ENCODE peak calls at places on chromosomes 6 and 20, in six cellular contexts. U is neuronal stem cell, I is IMR-90, A is H1, J is mesendoderm, F is mesenchymal stem cell. Y is an unnamed sample.

GRCh38 chr20:21509597-21510331 is 4.1 kb downstream of the NKX2-2 start:
- DNase-seq in U (no peak), F (peak; percentile 38), A (peak; percentile 68), J (peak; percentile 74), I (peak; percentile 25), Y (peak; percentile 41)

GRCh38 chr6:149134531-149134933 is 183.0 kb upstream of the TAB2 start:
- DNase-seq in A (no peak), I (peak; percentile 36), U (no peak), J (no peak), F (no peak), Y (no peak)

GRCh38 chr6:15405111-15405510 is 159.2 kb downstream of the JARID2 start:
- DNase-seq in I (no peak), A (no peak), F (no peak), J (no peak), U (no peak), Y (no peak)

GRCh38 chr6:27139753-27140522 is 107.6 kb upstream of the PRSS16 start:
- DNase-seq in A (peak; percentile 49), U (no peak), J (peak; percentile 78), F (peak; percentile 63), I (peak; percentile 26), Y (no peak)

GRCh38 chr6:32449088-32449736 is 9.5 kb downstream of the HLA-DRA start:
- DNase-seq in A (no peak), J (no peak), F (no peak), I (no peak), U (no peak), Y (no peak)

GRCh38 chr6:55069132-55069781 is 105.1 kb upstream of the HCRTR2 start:
- DNase-seq in J (peak; percentile 55), F (peak; percentile 64), I (peak; percentile 66), U (peak; percentile 27), A (peak; percentile 48), Y (peak; percentile 30)

GRCh38 chr20:10524643-10525042 is 89.5 kb downstream of the SLX4IP start:
- DNase-seq in U (no peak), F (no peak), J (peak; percentile 63), A (no peak), I (no peak), Y (no peak)

GRCh38 chr6:31113861-31114539 is 600 bp upstream of the PSORS1C1 start:
- DNase-seq in J (peak; percentile 77), A (no peak), F (no peak), I (peak; percentile 24), U (no peak), Y (no peak)

GRCh38 chr6:43434441-43434840 is 7.1 kb downstream of the ABCC10 start:
- DNase-seq in I (no peak), U (no peak), F (no peak), A (no peak), J (no peak), Y (no peak)

GRCh38 chr6:118894425-118895240 is 681 bp downstream of the ASF1A start:
- DNase-seq in F (peak; percentile 76), I (peak; percentile 66), A (peak; percentile 74), U (peak; percentile 51), J (peak; percentile 65), Y (peak; percentile 48)

GRCh38 chr6:36180126-36180525 is 16.4 kb upstream of the BRPF3 start:
- DNase-seq in U (no peak), J (no peak), A (no peak), I (no peak), F (no peak), Y (no peak)

GRCh38 chr20:43766395-43766794 is 39.6 kb upstream of the GTSF1L start:
- DNase-seq in I (no peak), J (no peak), U (no peak), F (no peak), A (no peak), Y (no peak)

GRCh38 chr6:123363912-123364311 is 272.8 kb downstream of the TRDN start:
- DNase-seq in I (no peak), A (no peak), F (no peak), U (no peak), J (no peak), Y (no peak)

GRCh38 chr20:45416917-45417316 is 976 bp downstream of the PIGT start:
- DNase-seq in U (no peak), F (no peak), I (no peak), J (no peak), A (no peak), Y (no peak)

GRCh38 chr20:8447262-8448120 is 315.4 kb downstream of the PLCB1 start:
- DNase-seq in I (no peak), F (no peak), U (no peak), J (no peak), A (no peak), Y (no peak)

GRCh38 chr6:35468980-35469710 is 944 bp downstream of the RPL10A start:
- DNase-seq in I (no peak), A (no peak), F (no peak), U (no peak), J (no peak), Y (no peak)

GRCh38 chr20:2042400-2042799 is 48.5 kb upstream of the PDYN start:
- DNase-seq in I (peak; percentile 40), J (no peak), U (no peak), A (no peak), F (no peak), Y (no peak)

GRCh38 chr6:170224694-170225660 is 65.9 kb downstream of the DLL1 start:
- DNase-seq in F (peak; percentile 10), A (peak; percentile 44), U (no peak), I (peak; percentile 44), J (peak; percentile 49), Y (no peak)

GRCh38 chr6:72798196-72798595 is 176.3 kb downstream of the KCNQ5 start:
- DNase-seq in U (no peak), F (peak; percentile 60), I (peak; percentile 79), A (no peak), J (no peak), Y (no peak)

GRCh38 chr20:56513096-56513806 is 11.3 kb upstream of the FAM209A start:
- DNase-seq in A (no peak), U (no peak), J (peak; percentile 74), F (no peak), I (peak; percentile 7), Y (no peak)

GRCh38 chr6:31886426-31887068 is 7.8 kb upstream of the SLC44A4 start:
- DNase-seq in I (no peak), A (no peak), J (no peak), F (no peak), U (no peak), Y (no peak)

GRCh38 chr20:38424404-38424803 is 10.7 kb downstream of the SNHG17 start:
- DNase-seq in U (no peak), F (no peak), I (no peak), J (no peak), A (no peak), Y (no peak)
- H2BK15ac ChIP-seq in U (no peak overlapping the region), F (no peak overlapping the region), I (no peak overlapping the region), J (no peak overlapping the region), A (no peak overlapping the region), Y (no peak overlapping the region)

GRCh38 chr20:32330555-32330897 is 27.6 kb upstream of the ASXL1 start:
- DNase-seq in U (no peak), A (no peak), I (no peak), J (no peak), F (no peak), Y (no peak)
- H2BK15ac ChIP-seq in U (no peak overlapping the region), A (no peak overlapping the region), I (no peak overlapping the region), J (no peak overlapping the region), F (no peak overlapping the region), Y (no peak overlapping the region)

DNA sequence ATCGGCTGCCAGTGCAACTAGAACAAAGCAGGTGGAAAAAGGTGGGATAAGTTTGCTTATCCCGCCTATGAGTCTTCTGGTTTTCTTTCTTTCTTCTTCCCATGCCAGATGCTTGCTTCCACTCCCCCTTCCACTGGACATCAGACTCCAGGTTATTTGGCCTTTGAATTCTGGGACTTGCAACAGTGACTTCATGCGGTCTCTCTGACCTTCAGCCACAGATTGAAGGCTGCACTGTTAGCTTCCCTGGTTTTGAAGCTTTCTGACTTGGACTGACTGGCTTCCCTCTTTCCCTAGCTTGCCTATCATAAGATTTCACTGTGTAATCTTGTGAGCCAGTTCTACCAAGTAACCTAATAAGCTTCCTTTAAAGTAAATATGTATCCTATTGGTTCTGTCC is 878.4 kb upstream of the GJE1 start:
- DNase-seq in A (no peak), J (no peak), F (no peak), U (no peak), I (no peak), Y (no peak)
- H2BK15ac ChIP-seq in A (no peak overlapping the region), J (no peak overlapping the region), F (no peak overlapping the region), U (no peak overlapping the region), I (no peak overlapping the region), Y (no peak overlapping the region)

DNA sequence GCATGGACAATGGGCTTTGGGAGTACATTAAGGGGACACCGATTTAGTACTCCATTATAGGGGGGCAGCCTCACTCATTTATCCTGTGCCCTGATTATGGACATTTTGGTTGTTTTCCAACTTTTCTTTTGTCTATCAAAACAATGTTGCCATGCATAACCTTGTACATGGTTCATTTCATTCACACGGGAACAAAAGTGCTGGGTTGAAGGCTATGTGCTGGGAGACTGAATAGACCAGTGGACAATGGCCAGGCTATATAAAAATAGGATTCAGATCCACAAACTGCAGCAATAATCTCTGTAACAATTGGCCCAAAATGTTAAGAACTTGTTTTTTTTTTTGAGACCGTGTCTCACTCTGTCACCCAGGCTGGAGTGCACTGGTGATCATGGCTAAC is 100.7 kb upstream of the GMDS start:
- DNase-seq in F (no peak), J (no peak), A (no peak), U (no peak), I (no peak), Y (no peak)
- H2BK15ac ChIP-seq in F (no peak overlapping the region), J (no peak overlapping the region), A (no peak overlapping the region), U (no peak overlapping the region), I (no peak overlapping the region), Y (no peak overlapping the region)